ENCODE peak calls at places on chromosomes 1 and 21, in six cellular contexts. M is foreskin fibroblast; L is GM12891; S is stimulated activated CD4-positive, alpha-beta T cell treated with anti-CD3 and anti-CD28 coated beads, Interleukin-4, amount 100 ng/mL, for 24 hours; W is activated CD8-positive, alpha-beta T cell treated with anti-CD3 and anti-CD28 coated beads for 36 hours; O is HT1080. Z is an unnamed sample.
A peak's percentile ranks its signal among the peaks of the same experiment; 100 is the strongest.

GRCh38 chr1:212561501-212561931 is 47.0 kb upstream of the ATF3 start:
- DNase-seq in L (no peak), M (peak; percentile 79), S (no peak), W (no peak), O (peak; percentile 47), Z (peak; percentile 11)

GRCh38 chr1:180197231-180197630 is 32.8 kb upstream of the LHX4 start:
- DNase-seq in M (no peak), S (no peak), W (no peak), O (no peak), L (no peak), Z (no peak)

GRCh38 chr1:79193211-79194079 is 186.9 kb upstream of the ADGRL4 start:
- DNase-seq in M (peak; percentile 83), S (no peak), L (no peak), W (no peak), O (peak; percentile 58), Z (no peak)

GRCh38 chr21:31252611-31253010 is 91.5 kb downstream of the TIAM1 start:
- DNase-seq in M (no peak), W (no peak), L (no peak), O (no peak), S (no peak), Z (no peak)

GRCh38 chr1:90198616-90199015 is 203.7 kb downstream of the ZNF326 start:
- DNase-seq in L (no peak), O (no peak), W (no peak), S (no peak), M (no peak), Z (no peak)

GRCh38 chr1:27658951-27659496 is 13.0 kb downstream of the IFI6 start:
- DNase-seq in W (peak; percentile 74), O (peak; percentile 60), S (peak; percentile 26), L (no peak), M (peak; percentile 89), Z (no peak)

GRCh38 chr1:203534526-203534925 is 40.6 kb downstream of the OPTC start:
- DNase-seq in M (peak; percentile 99), L (no peak), O (peak; percentile 97), W (no peak), S (no peak), Z (no peak)

GRCh38 chr1:199954701-199955100 is 72.8 kb upstream of the NR5A2 start:
- DNase-seq in L (peak; percentile 25), O (no peak), S (no peak), M (no peak), W (no peak), Z (no peak)

GRCh38 chr21:36263797-36264196 is 56.2 kb upstream of the MORC3 start:
- DNase-seq in W (no peak), M (no peak), S (no peak), O (no peak), L (no peak), Z (no peak)

GRCh38 chr1:229608590-229608989 is 17.3 kb downstream of the TAF5L start:
- DNase-seq in W (no peak), S (no peak), L (no peak), O (no peak), M (no peak), Z (no peak)

GRCh38 chr1:62384276-62385005 is 52.4 kb upstream of the USP1 start:
- DNase-seq in L (no peak), M (peak; percentile 88), O (no peak), W (no peak), S (no peak), Z (no peak)

GRCh38 chr1:117209094-117209493 is 1.6 kb downstream of the VTCN1 start:
- DNase-seq in L (no peak), W (no peak), S (no peak), M (no peak), O (no peak), Z (no peak)

GRCh38 chr1:39625462-39626273 is 13.8 kb downstream of the HEYL start:
- DNase-seq in S (no peak), M (peak; percentile 61), W (no peak), O (no peak), L (no peak), Z (no peak)

GRCh38 chr1:161487483-161487827 is 17.8 kb upstream of the FCGR2A start:
- DNase-seq in S (no peak), O (peak; percentile 56), W (no peak), L (no peak), M (peak; percentile 37), Z (no peak)

GRCh38 chr1:20141466-20141865 is 2.3 kb downstream of the PLA2G2F start:
- DNase-seq in S (no peak), O (no peak), W (no peak), L (no peak), M (no peak), Z (no peak)

GRCh38 chr1:119674835-119675289 is 26.8 kb upstream of the ZNF697 start:
- DNase-seq in M (peak; percentile 91), S (peak; percentile 46), O (peak; percentile 72), W (peak; percentile 63), L (no peak), Z (peak; percentile 93)

GRCh38 chr21:44482581-44483287 is 27.4 kb downstream of the LRRC3 start:
- DNase-seq in L (no peak), W (no peak), M (no peak), O (no peak), S (no peak), Z (no peak)

GRCh38 chr1:197799271-197799670 is 24.0 kb upstream of the DENND1B start:
- DNase-seq in W (no peak), L (no peak), O (peak; percentile 82), S (no peak), M (peak; percentile 84), Z (peak; percentile 2)

GRCh38 chr1:64664287-64664686 is 80.6 kb upstream of the RAVER2 start:
- DNase-seq in O (no peak), M (no peak), L (no peak), S (no peak), W (no peak), Z (no peak)

GRCh38 chr1:205298191-205298994 is 23.2 kb downstream of the NUAK2 start:
- DNase-seq in M (peak; percentile 98), L (no peak), O (peak; percentile 95), W (no peak), S (no peak), Z (peak; percentile 86)

GRCh38 chr1:59433440-59433813 is 136.5 kb downstream of the FGGY start:
- DNase-seq in M (peak; percentile 68), W (no peak), S (no peak), L (no peak), O (peak; percentile 23), Z (no peak)

GRCh38 chr1:231866392-231867331 is 240.1 kb downstream of the DISC1 start:
- DNase-seq in W (peak; percentile 70), O (peak; percentile 27), M (peak; percentile 84), L (peak; percentile 21), S (peak; percentile 66), Z (peak; percentile 48)

GRCh38 chr21:41360072-41360821 is 1.6 kb upstream of the MX2 start:
- DNase-seq in S (no peak), O (no peak), L (no peak), W (no peak), M (peak; percentile 45), Z (peak; percentile 75)

Z was measured in SW480.